ENCODE peak calls at places on chromosome 16, in five cellular contexts. E, S, T, W and F are unnamed samples.

GRCh38 chr16:66898933-66899309 is 18.6 kb downstream of the PDP2 start:
- DNase-seq in E (no peak), S (no peak), T (no peak), W (no peak), F (no peak)

GRCh38 chr16:19555938-19556778 is 655 bp downstream of the VPS35L start:
- DNase-seq in E (peak), S (peak), T (peak), W (no peak), F (peak)

GRCh38 chr16:89383095-89384003 is 107.0 kb downstream of the ANKRD11 start:
- DNase-seq in E (peak), S (peak), T (no peak), W (no peak), F (no peak)

GRCh38 chr16:72997141-72997542 is 50.8 kb downstream of the ZFHX3 start:
- DNase-seq in E (no peak), S (no peak), T (no peak), W (no peak), F (no peak)

GRCh38 chr16:57462978-57463362 is 491 bp downstream of the POLR2C start:
- DNase-seq in E (no peak), S (no peak), T (no peak), W (no peak), F (no peak)

GRCh38 chr16:1150511-1150982 is 2.4 kb upstream of the CACNA1H start:
- DNase-seq in E (no peak), S (peak), T (peak), W (no peak), F (peak)

GRCh38 chr16:85172465-85173071 is 60.3 kb upstream of the CIBAR2 start:
- DNase-seq in E (peak), S (no peak), T (no peak), W (no peak), F (no peak)

GRCh38 chr16:87367556-87367955 is 16.0 kb downstream of the FBXO31 start:
- DNase-seq in E (no peak), S (no peak), T (no peak), W (no peak), F (no peak)

GRCh38 chr16:21053595-21053994 is 97.1 kb downstream of the DNAH3 start:
- DNase-seq in E (no peak), S (no peak), T (no peak), W (no peak), F (no peak)

GRCh38 chr16:20938426-20938825 is 37.9 kb downstream of the LYRM1 start:
- DNase-seq in E (no peak), S (peak), T (no peak), W (no peak), F (peak)

GRCh38 chr16:50311134-50311528 is 44.8 kb downstream of the ADCY7 start:
- DNase-seq in E (no peak), S (no peak), T (no peak), W (no peak), F (no peak)

GRCh38 chr16:27751676-27752075 is 201.7 kb downstream of the KATNIP start:
- DNase-seq in E (no peak), S (no peak), T (no peak), W (no peak), F (no peak)

GRCh38 chr16:241866-242265 is 7.2 kb downstream of the FAM234A start:
- DNase-seq in E (no peak), S (no peak), T (no peak), W (no peak), F (no peak)

GRCh38 chr16:52251495-52251894 is 295.4 kb downstream of the TOX3 start:
- DNase-seq in E (no peak), S (no peak), T (no peak), W (no peak), F (no peak)

GRCh38 chr16:85483424-85483823 is 129.7 kb upstream of the GSE1 start:
- DNase-seq in E (peak), S (no peak), T (no peak), W (no peak), F (no peak)

GRCh38 chr16:85927326-85927725 is 28.4 kb downstream of the IRF8 start:
- DNase-seq in E (no peak), S (no peak), T (no peak), W (no peak), F (no peak)

GRCh38 chr16:2009302-2009711 is 314 bp downstream of the ZNF598 start:
- DNase-seq in E (no peak), S (no peak), T (peak), W (no peak), F (peak)

GRCh38 chr16:17470871-17471744 is at the start of gene XYLT1:
- DNase-seq in E (peak), S (peak), T (peak), W (peak), F (peak)

GRCh38 chr16:56728027-56728426 is 1.9 kb upstream of the NUP93 start:
- DNase-seq in E (no peak), S (no peak), T (no peak), W (no peak), F (no peak)

GRCh38 chr16:46731691-46732555 is 16.2 kb downstream of the MYLK3 start:
- DNase-seq in E (no peak), S (no peak), T (no peak), W (no peak), F (no peak)

GRCh38 chr16:89140401-89140800 is 31.1 kb upstream of the CDH15 start:
- DNase-seq in E (no peak), S (no peak), T (no peak), W (no peak), F (no peak)

GRCh38 chr16:55628306-55628968 is 27.4 kb upstream of the SLC6A2 start:
- DNase-seq in E (no peak), S (no peak), T (no peak), W (no peak), F (no peak)

GRCh38 chr16:21338537-21339268 is 60.6 kb upstream of the CRYM start:
- DNase-seq in E (no peak), S (no peak), T (no peak), W (no peak), F (no peak)

GRCh38 chr16:57039148-57039812 is 49.9 kb downstream of the NLRC5 start:
- DNase-seq in E (no peak), S (peak), T (peak), W (no peak), F (no peak)

GRCh38 chr16:46920402-46921068 is 36.4 kb downstream of the GPT2 start:
- DNase-seq in E (peak), S (no peak), T (no peak), W (no peak), F (no peak)

GRCh38 chr16:49461517-49461951 is 87.9 kb downstream of the C16orf78 start:
- DNase-seq in E (no peak), S (no peak), T (no peak), W (no peak), F (no peak)